ENCODE peak calls at places on chromosomes 13 and 19, in five cellular contexts. One of them, this sample, is unnamed.

GRCh38 chr19:19134687-19135158 is 3.6 kb downstream of the TMEM161A start:
- DNase-seq in esophagus muscularis mucosa: no peak
- DNase-seq in GM23338: peak
- DNase-seq in CD8-positive, alpha-beta T cell: peak
- DNase-seq in IMR-90: no peak
- DNase-seq in this sample: no peak

GRCh38 chr19:33080761-33081681 is at the start of gene GPATCH1:
- DNase-seq in esophagus muscularis mucosa: peak
- DNase-seq in GM23338: peak
- DNase-seq in CD8-positive, alpha-beta T cell: peak
- DNase-seq in IMR-90: peak
- DNase-seq in this sample: peak

GRCh38 chr13:78137404-78138142 is 218.9 kb upstream of the EDNRB start:
- DNase-seq in esophagus muscularis mucosa: no peak
- DNase-seq in GM23338: peak
- DNase-seq in CD8-positive, alpha-beta T cell: no peak
- DNase-seq in IMR-90: peak
- DNase-seq in this sample: no peak

GRCh38 chr19:47186337-47187022 is 44.5 kb downstream of the BBC3 start:
- DNase-seq in esophagus muscularis mucosa: no peak
- DNase-seq in GM23338: no peak
- DNase-seq in CD8-positive, alpha-beta T cell: peak
- DNase-seq in IMR-90: no peak
- DNase-seq in this sample: no peak

GRCh38 chr13:91724591-91724990 is 326.2 kb downstream of the GPC5 start:
- DNase-seq in esophagus muscularis mucosa: no peak
- DNase-seq in GM23338: no peak
- DNase-seq in CD8-positive, alpha-beta T cell: no peak
- DNase-seq in IMR-90: no peak
- DNase-seq in this sample: no peak

GRCh38 chr13:106033634-106034033 is 501.8 kb downstream of the EFNB2 start:
- DNase-seq in esophagus muscularis mucosa: no peak
- DNase-seq in GM23338: peak
- DNase-seq in CD8-positive, alpha-beta T cell: no peak
- DNase-seq in IMR-90: peak
- DNase-seq in this sample: no peak

GRCh38 chr19:56423276-56423984 is 19.3 kb downstream of the ZNF583 start:
- DNase-seq in esophagus muscularis mucosa: no peak
- DNase-seq in GM23338: no peak
- DNase-seq in CD8-positive, alpha-beta T cell: no peak
- DNase-seq in IMR-90: no peak
- DNase-seq in this sample: no peak

GRCh38 chr19:52190679-52191293 is 934 bp downstream of the PPP2R1A start:
- DNase-seq in esophagus muscularis mucosa: no peak
- DNase-seq in GM23338: peak
- DNase-seq in CD8-positive, alpha-beta T cell: no peak
- DNase-seq in IMR-90: peak
- DNase-seq in this sample: no peak

GRCh38 chr13:77358001-77358400 is 31.1 kb upstream of the MYCBP2 start:
- DNase-seq in esophagus muscularis mucosa: no peak
- DNase-seq in GM23338: no peak
- DNase-seq in CD8-positive, alpha-beta T cell: no peak
- DNase-seq in IMR-90: no peak
- DNase-seq in this sample: no peak

GRCh38 chr13:103299079-103299478 is 232.9 kb upstream of the SLC10A2 start:
- DNase-seq in esophagus muscularis mucosa: no peak
- DNase-seq in GM23338: peak
- DNase-seq in CD8-positive, alpha-beta T cell: no peak
- DNase-seq in IMR-90: no peak
- DNase-seq in this sample: no peak

GRCh38 chr13:95603887-95604533 is 40.5 kb downstream of the DZIP1 start:
- DNase-seq in esophagus muscularis mucosa: no peak
- DNase-seq in GM23338: no peak
- DNase-seq in CD8-positive, alpha-beta T cell: no peak
- DNase-seq in IMR-90: no peak
- DNase-seq in this sample: peak

GRCh38 chr13:60689076-60689475 is 292.1 kb downstream of the TDRD3 start:
- DNase-seq in esophagus muscularis mucosa: no peak
- DNase-seq in GM23338: no peak
- DNase-seq in CD8-positive, alpha-beta T cell: no peak
- DNase-seq in IMR-90: no peak
- DNase-seq in this sample: no peak

GRCh38 chr13:51033431-51034185 is 77.5 kb downstream of the C13orf42 start:
- DNase-seq in esophagus muscularis mucosa: peak
- DNase-seq in GM23338: peak
- DNase-seq in CD8-positive, alpha-beta T cell: no peak
- DNase-seq in IMR-90: no peak
- DNase-seq in this sample: no peak

GRCh38 chr19:54257116-54257480 is at the start of gene LILRB5:
- DNase-seq in esophagus muscularis mucosa: no peak
- DNase-seq in GM23338: no peak
- DNase-seq in CD8-positive, alpha-beta T cell: no peak
- DNase-seq in IMR-90: no peak
- DNase-seq in this sample: no peak

GRCh38 chr19:6740589-6741348 is 1.3 kb downstream of the TRIP10 start:
- DNase-seq in esophagus muscularis mucosa: no peak
- DNase-seq in GM23338: peak
- DNase-seq in CD8-positive, alpha-beta T cell: peak
- DNase-seq in IMR-90: peak
- DNase-seq in this sample: no peak

GRCh38 chr19:33298146-33298911 is 4.0 kb downstream of the CEBPA start:
- DNase-seq in esophagus muscularis mucosa: no peak
- DNase-seq in GM23338: peak
- DNase-seq in CD8-positive, alpha-beta T cell: no peak
- DNase-seq in IMR-90: no peak
- DNase-seq in this sample: no peak

GRCh38 chr19:42206871-42207755 is 10.4 kb downstream of the DEDD2 start:
- DNase-seq in esophagus muscularis mucosa: no peak
- DNase-seq in GM23338: no peak
- DNase-seq in CD8-positive, alpha-beta T cell: no peak
- DNase-seq in IMR-90: peak
- DNase-seq in this sample: no peak

GRCh38 chr19:16830679-16831078 is 1.5 kb downstream of the SIN3B start:
- DNase-seq in esophagus muscularis mucosa: no peak
- DNase-seq in GM23338: no peak
- DNase-seq in CD8-positive, alpha-beta T cell: no peak
- DNase-seq in IMR-90: peak
- DNase-seq in this sample: no peak

GRCh38 chr13:32472194-32472621 is 44.3 kb upstream of the N4BP2L1 start:
- DNase-seq in esophagus muscularis mucosa: no peak
- DNase-seq in GM23338: no peak
- DNase-seq in CD8-positive, alpha-beta T cell: no peak
- DNase-seq in IMR-90: no peak
- DNase-seq in this sample: no peak

GRCh38 chr13:32468502-32469147 is 40.7 kb upstream of the N4BP2L1 start:
- DNase-seq in esophagus muscularis mucosa: no peak
- DNase-seq in GM23338: no peak
- DNase-seq in CD8-positive, alpha-beta T cell: no peak
- DNase-seq in IMR-90: no peak
- DNase-seq in this sample: no peak

GRCh38 chr13:32473650-32474049 is 45.7 kb upstream of the N4BP2L1 start:
- DNase-seq in esophagus muscularis mucosa: no peak
- DNase-seq in GM23338: no peak
- DNase-seq in CD8-positive, alpha-beta T cell: no peak
- DNase-seq in IMR-90: no peak
- DNase-seq in this sample: no peak

GRCh38 chr13:32475403-32475802 is 47.5 kb upstream of the N4BP2L1 start:
- DNase-seq in esophagus muscularis mucosa: no peak
- DNase-seq in GM23338: no peak
- DNase-seq in CD8-positive, alpha-beta T cell: no peak
- DNase-seq in IMR-90: no peak
- DNase-seq in this sample: no peak

GRCh38 chr13:32471187-32471922 is 43.4 kb upstream of the N4BP2L1 start:
- DNase-seq in esophagus muscularis mucosa: no peak
- DNase-seq in GM23338: no peak
- DNase-seq in CD8-positive, alpha-beta T cell: no peak
- DNase-seq in IMR-90: peak
- DNase-seq in this sample: peak
- H3K27ac ChIP-seq in esophagus muscularis mucosa: no peak
- H3K27ac ChIP-seq in GM23338: no peak
- H3K27ac ChIP-seq in CD8-positive, alpha-beta T cell: no peak
- H3K27ac ChIP-seq in IMR-90: no peak
- H3K27ac ChIP-seq in this sample: peak

GRCh38 chr13:75635101-75635620 is 969 bp upstream of the LMO7 start:
- DNase-seq in esophagus muscularis mucosa: no peak
- DNase-seq in GM23338: peak
- DNase-seq in CD8-positive, alpha-beta T cell: no peak
- DNase-seq in IMR-90: no peak
- DNase-seq in this sample: no peak
- H3K27ac ChIP-seq in esophagus muscularis mucosa: peak
- H3K27ac ChIP-seq in GM23338: no peak
- H3K27ac ChIP-seq in CD8-positive, alpha-beta T cell: no peak
- H3K27ac ChIP-seq in IMR-90: peak
- H3K27ac ChIP-seq in this sample: no peak

GRCh38 chr13:23472189-23472588 is 38.7 kb upstream of the SACS start:
- DNase-seq in esophagus muscularis mucosa: no peak
- DNase-seq in GM23338: no peak
- DNase-seq in CD8-positive, alpha-beta T cell: no peak
- DNase-seq in IMR-90: no peak
- DNase-seq in this sample: no peak

GRCh38 chr13:23473236-23473635 is 39.7 kb upstream of the SACS start:
- DNase-seq in esophagus muscularis mucosa: no peak
- DNase-seq in GM23338: no peak
- DNase-seq in CD8-positive, alpha-beta T cell: no peak
- DNase-seq in IMR-90: no peak
- DNase-seq in this sample: no peak

GRCh38 chr13:23468811-23469210 is 35.3 kb upstream of the SACS start:
- DNase-seq in esophagus muscularis mucosa: no peak
- DNase-seq in GM23338: no peak
- DNase-seq in CD8-positive, alpha-beta T cell: no peak
- DNase-seq in IMR-90: no peak
- DNase-seq in this sample: no peak

GRCh38 chr13:23469901-23470525 is 36.5 kb upstream of the SACS start:
- DNase-seq in esophagus muscularis mucosa: no peak
- DNase-seq in GM23338: peak
- DNase-seq in CD8-positive, alpha-beta T cell: no peak
- DNase-seq in IMR-90: peak
- DNase-seq in this sample: no peak

DNA sequence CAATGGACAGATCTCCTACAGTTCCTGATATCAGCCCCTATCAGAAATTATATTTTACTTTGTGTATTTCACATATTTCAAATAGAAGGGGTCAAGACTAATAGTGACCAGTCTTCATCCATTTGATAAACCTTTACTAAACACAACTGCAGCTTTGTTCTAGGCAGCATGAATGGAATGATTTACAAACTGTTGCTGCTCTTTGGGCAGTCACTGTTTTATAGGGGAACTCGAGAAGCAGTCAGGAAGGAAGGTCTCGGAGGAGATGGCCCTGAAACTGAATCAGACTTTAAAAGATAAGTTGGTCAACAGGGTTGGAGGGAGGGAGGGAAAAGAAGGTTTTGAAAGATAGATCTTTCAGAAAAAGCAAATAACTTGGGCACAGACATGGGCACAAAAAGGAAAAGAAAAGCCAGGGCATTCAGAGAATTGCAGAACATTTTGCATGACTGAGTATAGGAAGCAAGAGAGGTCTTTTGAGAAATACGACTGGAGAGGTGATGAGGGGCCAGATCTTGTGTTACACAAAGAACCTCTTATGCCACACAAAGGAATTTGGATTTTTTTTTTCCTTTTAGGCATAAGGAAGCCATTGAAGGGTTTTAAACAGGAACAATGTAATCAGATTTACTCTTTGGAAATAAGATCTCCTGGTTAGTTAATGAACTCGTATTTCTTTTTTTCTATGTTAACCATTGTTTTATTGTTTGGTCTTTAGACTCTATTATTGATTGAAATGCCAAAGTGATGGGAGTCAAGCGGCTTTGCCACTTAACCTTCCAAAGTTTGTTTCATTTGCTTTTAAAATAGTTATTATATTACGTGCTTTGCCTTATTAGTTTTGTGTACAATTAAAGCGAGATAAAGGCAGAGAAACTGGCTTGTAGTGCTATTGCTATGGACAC is 37.5 kb upstream of the SACS start:
- DNase-seq in esophagus muscularis mucosa: no peak
- DNase-seq in GM23338: no peak
- DNase-seq in CD8-positive, alpha-beta T cell: no peak
- DNase-seq in IMR-90: no peak
- DNase-seq in this sample: no peak
- H3K27ac ChIP-seq in esophagus muscularis mucosa: peak
- H3K27ac ChIP-seq in GM23338: no peak
- H3K27ac ChIP-seq in CD8-positive, alpha-beta T cell: no peak
- H3K27ac ChIP-seq in IMR-90: peak
- H3K27ac ChIP-seq in this sample: no peak

GRCh38 chr13:23378009-23378632 is 55.4 kb downstream of the SACS start:
- DNase-seq in esophagus muscularis mucosa: no peak
- DNase-seq in GM23338: peak
- DNase-seq in CD8-positive, alpha-beta T cell: peak
- DNase-seq in IMR-90: peak
- DNase-seq in this sample: no peak

GRCh38 chr13:23380534-23380933 is 53.0 kb downstream of the SACS start:
- DNase-seq in esophagus muscularis mucosa: no peak
- DNase-seq in GM23338: no peak
- DNase-seq in CD8-positive, alpha-beta T cell: no peak
- DNase-seq in IMR-90: peak
- DNase-seq in this sample: no peak

GRCh38 chr13:23372264-23372905 is 61.1 kb downstream of the SACS start:
- DNase-seq in esophagus muscularis mucosa: no peak
- DNase-seq in GM23338: no peak
- DNase-seq in CD8-positive, alpha-beta T cell: no peak
- DNase-seq in IMR-90: peak
- DNase-seq in this sample: no peak

GRCh38 chr13:23377603-23378002 is 55.9 kb downstream of the SACS start:
- DNase-seq in esophagus muscularis mucosa: no peak
- DNase-seq in GM23338: no peak
- DNase-seq in CD8-positive, alpha-beta T cell: no peak
- DNase-seq in IMR-90: no peak
- DNase-seq in this sample: no peak

DNA sequence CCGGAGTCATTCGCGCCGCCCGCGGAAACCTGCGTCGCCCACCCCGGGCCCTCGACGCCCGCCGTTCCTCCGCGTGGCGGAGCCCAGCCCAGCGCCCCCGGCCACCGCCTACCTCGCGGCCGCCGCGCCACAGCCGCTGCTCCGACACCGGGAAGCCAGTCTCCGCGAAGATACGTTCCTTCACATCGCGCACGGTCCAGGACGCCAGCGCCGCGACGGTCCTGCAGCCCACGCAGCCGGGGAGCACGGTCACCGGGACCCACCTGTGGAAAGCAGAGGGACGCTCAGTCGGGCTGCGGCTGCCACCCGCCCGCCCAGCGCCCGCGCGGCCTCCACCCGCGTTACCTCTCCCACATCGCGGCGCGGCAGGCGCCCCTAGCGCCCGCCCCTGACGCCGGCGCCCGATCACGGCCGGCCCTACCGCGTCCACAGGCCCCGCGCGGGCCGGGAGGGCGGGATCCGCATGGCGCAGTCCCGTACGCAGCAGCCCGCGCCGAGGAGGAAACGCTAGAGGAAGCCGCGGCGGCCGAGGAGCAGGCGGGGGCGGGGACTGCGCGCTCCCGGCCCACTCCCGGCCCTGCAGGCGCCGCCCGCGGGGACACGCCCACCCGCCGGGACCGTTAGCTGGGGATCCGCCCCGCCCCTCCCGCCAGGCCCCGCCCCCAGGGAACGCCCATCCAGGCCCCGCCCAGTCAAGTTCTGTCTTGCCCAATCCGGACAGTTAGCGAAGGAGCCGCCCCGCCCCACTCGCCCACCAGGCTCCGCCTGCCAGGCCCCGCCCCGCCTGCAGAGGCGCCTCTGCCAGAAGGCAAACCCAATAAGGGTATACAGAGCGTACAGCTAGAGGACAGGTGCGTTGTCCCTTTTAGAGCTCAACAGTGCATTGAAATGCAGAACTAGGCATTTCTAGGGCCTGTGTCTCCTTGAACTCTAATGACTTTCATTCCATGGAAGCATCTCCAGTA is 58.2 kb downstream of the SACS start:
- DNase-seq in esophagus muscularis mucosa: peak
- DNase-seq in GM23338: peak
- DNase-seq in CD8-positive, alpha-beta T cell: peak
- DNase-seq in IMR-90: peak
- DNase-seq in this sample: peak
- H3K27ac ChIP-seq in esophagus muscularis mucosa: peak
- H3K27ac ChIP-seq in GM23338: peak
- H3K27ac ChIP-seq in CD8-positive, alpha-beta T cell: peak
- H3K27ac ChIP-seq in IMR-90: peak
- H3K27ac ChIP-seq in this sample: peak

This sample was measured in caudate nucleus.